ENCODE peak calls at places on chromosomes 5 and 9, in eight cellular contexts. One of them, this sample, is unnamed.
A peak's percentile ranks its signal among the peaks of the same experiment; 100 is the strongest.

GRCh38 chr5:172721455-172722308 is 49.3 kb downstream of the DUSP1 start:
- DNase-seq in HT-29: no peak
- DNase-seq in mucosa of gallbladder: no peak
- DNase-seq in cardiac muscle cell: no peak
- DNase-seq in body of pancreas: no peak
- DNase-seq in adrenal gland: peak; percentile 80
- DNase-seq in SJSA1: no peak
- DNase-seq in activated T-cell treated with anti-CD3 and anti-CD28 coated beads, Interleukin-2, amount 50 U/mL, for 24 hours: no peak
- DNase-seq in this sample: no peak

GRCh38 chr9:129141066-129142041 is 30.1 kb downstream of the PTPA start:
- DNase-seq in activated T-cell treated with anti-CD3 and anti-CD28 coated beads, Interleukin-2, amount 50 U/mL, for 24 hours: peak; percentile 44
- DNase-seq in HT-29: peak; percentile 42
- DNase-seq in SJSA1: peak; percentile 73
- DNase-seq in body of pancreas: peak; percentile 74
- DNase-seq in mucosa of gallbladder: peak; percentile 80
- DNase-seq in adrenal gland: peak; percentile 82
- DNase-seq in cardiac muscle cell: no peak
- DNase-seq in this sample: peak; percentile 28

GRCh38 chr5:36573441-36573840 is 33.0 kb upstream of the SLC1A3 start:
- DNase-seq in SJSA1: peak; percentile 74
- DNase-seq in body of pancreas: no peak
- DNase-seq in mucosa of gallbladder: no peak
- DNase-seq in adrenal gland: no peak
- DNase-seq in cardiac muscle cell: no peak
- DNase-seq in HT-29: no peak
- DNase-seq in activated T-cell treated with anti-CD3 and anti-CD28 coated beads, Interleukin-2, amount 50 U/mL, for 24 hours: no peak
- DNase-seq in this sample: no peak

GRCh38 chr5:19855453-19855852 is 132.5 kb downstream of the CDH18 start:
- DNase-seq in HT-29: no peak
- DNase-seq in mucosa of gallbladder: no peak
- DNase-seq in SJSA1: no peak
- DNase-seq in adrenal gland: no peak
- DNase-seq in body of pancreas: peak; percentile 17
- DNase-seq in cardiac muscle cell: no peak
- DNase-seq in activated T-cell treated with anti-CD3 and anti-CD28 coated beads, Interleukin-2, amount 50 U/mL, for 24 hours: no peak
- DNase-seq in this sample: no peak

GRCh38 chr9:113649054-113649453 is 185.5 kb downstream of the RGS3 start:
- DNase-seq in HT-29: no peak
- DNase-seq in cardiac muscle cell: no peak
- DNase-seq in mucosa of gallbladder: peak; percentile 50
- DNase-seq in activated T-cell treated with anti-CD3 and anti-CD28 coated beads, Interleukin-2, amount 50 U/mL, for 24 hours: peak; percentile 15
- DNase-seq in body of pancreas: peak; percentile 28
- DNase-seq in adrenal gland: peak; percentile 68
- DNase-seq in SJSA1: peak; percentile 57
- DNase-seq in this sample: no peak

GRCh38 chr5:81140461-81140860 is 92.7 kb upstream of the CKMT2 start:
- DNase-seq in adrenal gland: no peak
- DNase-seq in mucosa of gallbladder: no peak
- DNase-seq in SJSA1: no peak
- DNase-seq in body of pancreas: no peak
- DNase-seq in activated T-cell treated with anti-CD3 and anti-CD28 coated beads, Interleukin-2, amount 50 U/mL, for 24 hours: no peak
- DNase-seq in cardiac muscle cell: no peak
- DNase-seq in HT-29: no peak
- DNase-seq in this sample: no peak

GRCh38 chr9:113573303-113573958 is 109.9 kb downstream of the RGS3 start:
- DNase-seq in cardiac muscle cell: no peak
- DNase-seq in HT-29: no peak
- DNase-seq in activated T-cell treated with anti-CD3 and anti-CD28 coated beads, Interleukin-2, amount 50 U/mL, for 24 hours: no peak
- DNase-seq in SJSA1: no peak
- DNase-seq in adrenal gland: no peak
- DNase-seq in body of pancreas: peak; percentile 10
- DNase-seq in mucosa of gallbladder: no peak
- DNase-seq in this sample: no peak

GRCh38 chr9:131868766-131869165 is 128.9 kb upstream of the RAPGEF1 start:
- DNase-seq in body of pancreas: no peak
- DNase-seq in HT-29: no peak
- DNase-seq in cardiac muscle cell: no peak
- DNase-seq in adrenal gland: no peak
- DNase-seq in activated T-cell treated with anti-CD3 and anti-CD28 coated beads, Interleukin-2, amount 50 U/mL, for 24 hours: no peak
- DNase-seq in SJSA1: no peak
- DNase-seq in mucosa of gallbladder: no peak
- DNase-seq in this sample: no peak

GRCh38 chr9:110650991-110651411 is 17.6 kb upstream of the MUSK start:
- DNase-seq in cardiac muscle cell: no peak
- DNase-seq in HT-29: no peak
- DNase-seq in activated T-cell treated with anti-CD3 and anti-CD28 coated beads, Interleukin-2, amount 50 U/mL, for 24 hours: no peak
- DNase-seq in SJSA1: peak; percentile 85
- DNase-seq in adrenal gland: no peak
- DNase-seq in body of pancreas: no peak
- DNase-seq in mucosa of gallbladder: no peak
- DNase-seq in this sample: no peak

GRCh38 chr5:80275347-80275746 is 19.5 kb upstream of the SERINC5 start:
- DNase-seq in HT-29: peak; percentile 40
- DNase-seq in cardiac muscle cell: peak; percentile 54
- DNase-seq in mucosa of gallbladder: no peak
- DNase-seq in body of pancreas: no peak
- DNase-seq in activated T-cell treated with anti-CD3 and anti-CD28 coated beads, Interleukin-2, amount 50 U/mL, for 24 hours: no peak
- DNase-seq in adrenal gland: peak; percentile 27
- DNase-seq in SJSA1: no peak
- DNase-seq in this sample: no peak

GRCh38 chr5:87770601-87771121 is 357.9 kb upstream of the CCNH start:
- DNase-seq in body of pancreas: no peak
- DNase-seq in activated T-cell treated with anti-CD3 and anti-CD28 coated beads, Interleukin-2, amount 50 U/mL, for 24 hours: no peak
- DNase-seq in adrenal gland: no peak
- DNase-seq in cardiac muscle cell: no peak
- DNase-seq in HT-29: no peak
- DNase-seq in SJSA1: no peak
- DNase-seq in mucosa of gallbladder: no peak
- DNase-seq in this sample: no peak

GRCh38 chr9:72383978-72384709 is 19.1 kb upstream of the ZFAND5 start:
- DNase-seq in body of pancreas: no peak
- DNase-seq in cardiac muscle cell: no peak
- DNase-seq in adrenal gland: peak; percentile 18
- DNase-seq in activated T-cell treated with anti-CD3 and anti-CD28 coated beads, Interleukin-2, amount 50 U/mL, for 24 hours: no peak
- DNase-seq in mucosa of gallbladder: no peak
- DNase-seq in HT-29: no peak
- DNase-seq in SJSA1: no peak
- DNase-seq in this sample: no peak

GRCh38 chr5:32984851-32985250 is 273.7 kb downstream of the NPR3 start:
- DNase-seq in SJSA1: no peak
- DNase-seq in adrenal gland: no peak
- DNase-seq in HT-29: no peak
- DNase-seq in mucosa of gallbladder: no peak
- DNase-seq in body of pancreas: no peak
- DNase-seq in activated T-cell treated with anti-CD3 and anti-CD28 coated beads, Interleukin-2, amount 50 U/mL, for 24 hours: no peak
- DNase-seq in cardiac muscle cell: no peak
- DNase-seq in this sample: no peak

GRCh38 chr5:137866541-137867388 is 895 bp upstream of the MYOT start:
- DNase-seq in activated T-cell treated with anti-CD3 and anti-CD28 coated beads, Interleukin-2, amount 50 U/mL, for 24 hours: no peak
- DNase-seq in adrenal gland: no peak
- DNase-seq in mucosa of gallbladder: no peak
- DNase-seq in SJSA1: no peak
- DNase-seq in HT-29: no peak
- DNase-seq in cardiac muscle cell: no peak
- DNase-seq in body of pancreas: no peak
- DNase-seq in this sample: no peak

GRCh38 chr5:2897276-2897990 is 146.0 kb upstream of the IRX2 start:
- DNase-seq in HT-29: no peak
- DNase-seq in activated T-cell treated with anti-CD3 and anti-CD28 coated beads, Interleukin-2, amount 50 U/mL, for 24 hours: no peak
- DNase-seq in body of pancreas: no peak
- DNase-seq in SJSA1: peak; percentile 37
- DNase-seq in mucosa of gallbladder: no peak
- DNase-seq in adrenal gland: no peak
- DNase-seq in cardiac muscle cell: no peak
- DNase-seq in this sample: no peak

GRCh38 chr9:130675396-130675795 is 11.0 kb downstream of the PRDM12 start:
- DNase-seq in SJSA1: no peak
- DNase-seq in adrenal gland: no peak
- DNase-seq in activated T-cell treated with anti-CD3 and anti-CD28 coated beads, Interleukin-2, amount 50 U/mL, for 24 hours: no peak
- DNase-seq in mucosa of gallbladder: no peak
- DNase-seq in body of pancreas: no peak
- DNase-seq in cardiac muscle cell: no peak
- DNase-seq in HT-29: no peak
- DNase-seq in this sample: no peak

GRCh38 chr5:77832166-77832770 is 56.1 kb upstream of the TBCA start:
- DNase-seq in activated T-cell treated with anti-CD3 and anti-CD28 coated beads, Interleukin-2, amount 50 U/mL, for 24 hours: no peak
- DNase-seq in mucosa of gallbladder: no peak
- DNase-seq in HT-29: no peak
- DNase-seq in SJSA1: no peak
- DNase-seq in cardiac muscle cell: no peak
- DNase-seq in adrenal gland: no peak
- DNase-seq in body of pancreas: no peak
- DNase-seq in this sample: no peak

GRCh38 chr5:170573119-170573518 is 69.3 kb downstream of the KCNIP1 start:
- DNase-seq in body of pancreas: no peak
- DNase-seq in mucosa of gallbladder: no peak
- DNase-seq in cardiac muscle cell: no peak
- DNase-seq in adrenal gland: no peak
- DNase-seq in HT-29: no peak
- DNase-seq in activated T-cell treated with anti-CD3 and anti-CD28 coated beads, Interleukin-2, amount 50 U/mL, for 24 hours: no peak
- DNase-seq in SJSA1: no peak
- DNase-seq in this sample: no peak

GRCh38 chr5:67623078-67623477 is 426.5 kb upstream of the CD180 start:
- DNase-seq in cardiac muscle cell: no peak
- DNase-seq in activated T-cell treated with anti-CD3 and anti-CD28 coated beads, Interleukin-2, amount 50 U/mL, for 24 hours: no peak
- DNase-seq in SJSA1: no peak
- DNase-seq in adrenal gland: no peak
- DNase-seq in mucosa of gallbladder: no peak
- DNase-seq in HT-29: no peak
- DNase-seq in body of pancreas: no peak
- DNase-seq in this sample: no peak

GRCh38 chr5:143527808-143528207 is 124.3 kb upstream of the NR3C1 start:
- DNase-seq in mucosa of gallbladder: no peak
- DNase-seq in HT-29: no peak
- DNase-seq in SJSA1: peak; percentile 61
- DNase-seq in cardiac muscle cell: no peak
- DNase-seq in adrenal gland: no peak
- DNase-seq in activated T-cell treated with anti-CD3 and anti-CD28 coated beads, Interleukin-2, amount 50 U/mL, for 24 hours: no peak
- DNase-seq in body of pancreas: no peak
- DNase-seq in this sample: no peak

GRCh38 chr5:142308358-142308757 is 16.5 kb downstream of the SPRY4 start:
- DNase-seq in body of pancreas: no peak
- DNase-seq in cardiac muscle cell: no peak
- DNase-seq in adrenal gland: no peak
- DNase-seq in HT-29: no peak
- DNase-seq in SJSA1: no peak
- DNase-seq in mucosa of gallbladder: no peak
- DNase-seq in activated T-cell treated with anti-CD3 and anti-CD28 coated beads, Interleukin-2, amount 50 U/mL, for 24 hours: no peak
- DNase-seq in this sample: no peak

GRCh38 chr9:130241198-130241535 is 24.4 kb upstream of the HMCN2 start:
- DNase-seq in adrenal gland: no peak
- DNase-seq in cardiac muscle cell: no peak
- DNase-seq in HT-29: no peak
- DNase-seq in body of pancreas: no peak
- DNase-seq in SJSA1: no peak
- DNase-seq in activated T-cell treated with anti-CD3 and anti-CD28 coated beads, Interleukin-2, amount 50 U/mL, for 24 hours: no peak
- DNase-seq in mucosa of gallbladder: no peak
- DNase-seq in this sample: no peak

GRCh38 chr5:2149196-2149541 is 266.4 kb upstream of the IRX4 start:
- DNase-seq in adrenal gland: peak; percentile 16
- DNase-seq in SJSA1: no peak
- DNase-seq in HT-29: peak; percentile 78
- DNase-seq in body of pancreas: no peak
- DNase-seq in cardiac muscle cell: no peak
- DNase-seq in mucosa of gallbladder: peak; percentile 42
- DNase-seq in activated T-cell treated with anti-CD3 and anti-CD28 coated beads, Interleukin-2, amount 50 U/mL, for 24 hours: no peak
- DNase-seq in this sample: peak; percentile 66

GRCh38 chr9:135050072-135050990 is 37.1 kb upstream of the OLFM1 start:
- DNase-seq in cardiac muscle cell: no peak
- DNase-seq in mucosa of gallbladder: no peak
- DNase-seq in body of pancreas: no peak
- DNase-seq in activated T-cell treated with anti-CD3 and anti-CD28 coated beads, Interleukin-2, amount 50 U/mL, for 24 hours: no peak
- DNase-seq in SJSA1: peak; percentile 34
- DNase-seq in adrenal gland: no peak
- DNase-seq in HT-29: no peak
- DNase-seq in this sample: no peak

GRCh38 chr5:169415351-169415750 is 114.4 kb upstream of the SLIT3 start:
- DNase-seq in adrenal gland: no peak
- DNase-seq in cardiac muscle cell: no peak
- DNase-seq in HT-29: no peak
- DNase-seq in mucosa of gallbladder: no peak
- DNase-seq in activated T-cell treated with anti-CD3 and anti-CD28 coated beads, Interleukin-2, amount 50 U/mL, for 24 hours: no peak
- DNase-seq in body of pancreas: no peak
- DNase-seq in SJSA1: no peak
- DNase-seq in this sample: no peak

GRCh38 chr5:84437673-84438315 is 53.1 kb upstream of the EDIL3 start:
- DNase-seq in HT-29: peak; percentile 23
- DNase-seq in cardiac muscle cell: no peak
- DNase-seq in activated T-cell treated with anti-CD3 and anti-CD28 coated beads, Interleukin-2, amount 50 U/mL, for 24 hours: no peak
- DNase-seq in body of pancreas: no peak
- DNase-seq in mucosa of gallbladder: no peak
- DNase-seq in SJSA1: peak; percentile 63
- DNase-seq in adrenal gland: no peak
- DNase-seq in this sample: no peak

GRCh38 chr5:111243353-111243752 is 19.2 kb downstream of the CAMK4 start:
- DNase-seq in activated T-cell treated with anti-CD3 and anti-CD28 coated beads, Interleukin-2, amount 50 U/mL, for 24 hours: no peak
- DNase-seq in body of pancreas: no peak
- DNase-seq in cardiac muscle cell: no peak
- DNase-seq in adrenal gland: no peak
- DNase-seq in SJSA1: no peak
- DNase-seq in HT-29: no peak
- DNase-seq in mucosa of gallbladder: no peak
- DNase-seq in this sample: no peak

GRCh38 chr5:150285114-150285513 is 4.5 kb downstream of the CAMK2A start:
- DNase-seq in activated T-cell treated with anti-CD3 and anti-CD28 coated beads, Interleukin-2, amount 50 U/mL, for 24 hours: no peak
- DNase-seq in HT-29: no peak
- DNase-seq in mucosa of gallbladder: no peak
- DNase-seq in SJSA1: no peak
- DNase-seq in body of pancreas: no peak
- DNase-seq in cardiac muscle cell: no peak
- DNase-seq in adrenal gland: no peak
- DNase-seq in this sample: no peak

GRCh38 chr5:82153082-82153481 is 125.1 kb downstream of the RPS23 start:
- DNase-seq in activated T-cell treated with anti-CD3 and anti-CD28 coated beads, Interleukin-2, amount 50 U/mL, for 24 hours: no peak
- DNase-seq in adrenal gland: no peak
- DNase-seq in body of pancreas: no peak
- DNase-seq in cardiac muscle cell: no peak
- DNase-seq in SJSA1: no peak
- DNase-seq in HT-29: no peak
- DNase-seq in mucosa of gallbladder: no peak
- DNase-seq in this sample: no peak

GRCh38 chr5:52043543-52043942 is 660.3 kb downstream of the ISL1 start:
- DNase-seq in mucosa of gallbladder: no peak
- DNase-seq in HT-29: no peak
- DNase-seq in SJSA1: no peak
- DNase-seq in adrenal gland: no peak
- DNase-seq in activated T-cell treated with anti-CD3 and anti-CD28 coated beads, Interleukin-2, amount 50 U/mL, for 24 hours: no peak
- DNase-seq in cardiac muscle cell: no peak
- DNase-seq in body of pancreas: no peak
- DNase-seq in this sample: no peak

GRCh38 chr9:108603141-108603540 is 252.6 kb downstream of the ACTL7B start:
- DNase-seq in cardiac muscle cell: no peak
- DNase-seq in body of pancreas: peak; percentile 19
- DNase-seq in HT-29: no peak
- DNase-seq in activated T-cell treated with anti-CD3 and anti-CD28 coated beads, Interleukin-2, amount 50 U/mL, for 24 hours: no peak
- DNase-seq in adrenal gland: no peak
- DNase-seq in SJSA1: no peak
- DNase-seq in mucosa of gallbladder: no peak
- DNase-seq in this sample: no peak

GRCh38 chr9:114174876-114175771 is 19.8 kb downstream of the COL27A1 start:
- DNase-seq in adrenal gland: no peak
- DNase-seq in activated T-cell treated with anti-CD3 and anti-CD28 coated beads, Interleukin-2, amount 50 U/mL, for 24 hours: no peak
- DNase-seq in HT-29: no peak
- DNase-seq in mucosa of gallbladder: no peak
- DNase-seq in cardiac muscle cell: no peak
- DNase-seq in SJSA1: peak; percentile 51
- DNase-seq in body of pancreas: peak; percentile 62
- DNase-seq in this sample: no peak

GRCh38 chr5:135027699-135028615 is 6.1 kb downstream of the PITX1 start:
- DNase-seq in adrenal gland: no peak
- DNase-seq in cardiac muscle cell: no peak
- DNase-seq in body of pancreas: no peak
- DNase-seq in activated T-cell treated with anti-CD3 and anti-CD28 coated beads, Interleukin-2, amount 50 U/mL, for 24 hours: no peak
- DNase-seq in SJSA1: no peak
- DNase-seq in mucosa of gallbladder: no peak
- DNase-seq in HT-29: no peak
- DNase-seq in this sample: no peak

GRCh38 chr5:149666212-149666852 is 63.8 kb upstream of the PPARGC1B start:
- DNase-seq in body of pancreas: no peak
- DNase-seq in adrenal gland: peak; percentile 46
- DNase-seq in cardiac muscle cell: no peak
- DNase-seq in mucosa of gallbladder: no peak
- DNase-seq in HT-29: no peak
- DNase-seq in activated T-cell treated with anti-CD3 and anti-CD28 coated beads, Interleukin-2, amount 50 U/mL, for 24 hours: no peak
- DNase-seq in SJSA1: no peak
- DNase-seq in this sample: no peak